ENCODE peak calls at places on chromosomes 6 and 20, in nine cellular contexts. K is right cardiac atrium, V is thoracic aorta, P is neuronal stem cell, G is Karpas-422, W is OCI-LY7, D is uterus, Z is tibial nerve, I is colonic mucosa. B is an unnamed sample.

GRCh38 chr6:35603326-35604202 is 85.2 kb downstream of the FKBP5 start:
- DNase-seq in P (no peak), V (no peak), I (no peak), D (no peak), K (no peak), Z (no peak), G (no peak), W (no peak), B (no peak)

GRCh38 chr6:53486679-53487078 is 58.2 kb downstream of the GCLC start:
- DNase-seq in Z (no peak), G (no peak), I (no peak), K (no peak), V (no peak), P (no peak), D (no peak), W (no peak), B (no peak)

GRCh38 chr6:41182069-41183034 is 18.6 kb downstream of the TREML2 start:
- DNase-seq in W (peak; percentile 80), V (no peak), Z (no peak), G (peak; percentile 88), P (peak; percentile 24), I (peak; percentile 35), D (no peak), K (no peak), B (no peak)

GRCh38 chr20:4130404-4131189 is 115.2 kb upstream of the RNF24 start:
- DNase-seq in I (no peak), W (no peak), P (no peak), Z (no peak), K (no peak), V (no peak), D (no peak), G (no peak), B (no peak)

GRCh38 chr20:38961530-38962043 is 557 bp upstream of the DHX35 start:
- DNase-seq in P (no peak), K (no peak), Z (no peak), G (peak; percentile 75), V (no peak), W (peak; percentile 27), D (no peak), I (no peak), B (no peak)

GRCh38 chr20:38770546-38770945 is 22.3 kb downstream of the ACTR5 start:
- DNase-seq in W (no peak), K (no peak), D (no peak), P (no peak), G (no peak), I (no peak), V (no peak), Z (no peak), B (no peak)

GRCh38 chr6:49540614-49541013 is 9.9 kb upstream of the C6orf141 start:
- DNase-seq in K (no peak), P (no peak), I (no peak), W (no peak), G (no peak), Z (no peak), D (no peak), V (no peak), B (no peak)

GRCh38 chr6:129667621-129668020 is 42.4 kb downstream of the ARHGAP18 start:
- DNase-seq in W (no peak), V (no peak), D (no peak), I (no peak), G (no peak), Z (no peak), P (no peak), K (no peak), B (no peak)

GRCh38 chr6:154352898-154353585 is 3.6 kb downstream of the IPCEF1 start:
- DNase-seq in K (no peak), Z (no peak), W (no peak), P (no peak), I (no peak), D (no peak), G (no peak), V (no peak), B (no peak)

GRCh38 chr6:137051790-137052472 is 7.2 kb upstream of the IL20RA start:
- DNase-seq in D (no peak), W (no peak), I (no peak), G (no peak), K (no peak), V (no peak), P (no peak), Z (no peak), B (no peak)

GRCh38 chr20:2658414-2659354 is 5.3 kb downstream of the IDH3B start:
- DNase-seq in K (no peak), I (no peak), W (no peak), D (no peak), G (peak; percentile 75), P (no peak), V (no peak), Z (no peak), B (no peak)

GRCh38 chr6:102197211-102197610 is 803.7 kb downstream of the GRIK2 start:
- DNase-seq in I (no peak), G (no peak), D (no peak), Z (no peak), W (peak; percentile 2), V (no peak), P (no peak), K (no peak), B (no peak)

GRCh38 chr20:10040070-10040970 is 5.5 kb downstream of the ANKEF1 start:
- DNase-seq in K (no peak), G (no peak), V (no peak), I (no peak), W (no peak), Z (no peak), P (no peak), D (no peak), B (no peak)

DNA sequence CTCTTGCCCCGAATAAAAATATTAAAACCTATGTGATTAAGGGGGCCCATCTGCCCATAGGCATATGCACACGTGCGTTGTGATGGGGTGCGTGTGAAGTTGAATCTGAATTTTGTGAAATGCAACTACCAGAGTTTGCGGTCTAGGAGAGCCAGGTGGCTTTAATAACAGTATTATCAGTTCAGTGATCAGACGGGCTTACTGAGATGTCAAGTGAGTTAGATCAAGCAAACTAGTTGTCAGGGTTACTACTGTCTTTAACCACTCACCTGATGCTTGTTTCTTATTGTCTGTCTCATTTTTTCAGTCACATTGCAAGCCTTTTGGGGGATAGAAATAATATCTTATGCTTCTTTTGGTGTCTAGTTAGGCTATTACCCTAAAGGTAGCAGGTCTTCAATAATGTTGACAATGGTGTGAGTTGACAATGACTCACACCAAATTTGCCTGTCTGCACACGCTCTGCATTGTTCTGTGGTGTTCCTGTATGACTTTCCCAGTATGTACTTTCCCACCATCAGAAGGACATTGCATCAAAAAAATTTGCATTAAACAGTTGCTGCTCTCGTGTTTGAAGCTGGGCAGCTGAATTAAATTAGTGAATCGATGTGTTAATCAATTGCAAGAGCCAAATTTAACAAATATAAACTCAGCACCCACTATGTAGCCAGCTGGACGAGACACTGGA is 103.1 kb upstream of the NAA20 start:
- DNase-seq in G (no peak), W (no peak), D (no peak), V (no peak), P (no peak), I (no peak), K (no peak), Z (no peak), B (no peak)
- H3K27ac ChIP-seq in G (no peak overlapping the region), W (no peak overlapping the region), D (no peak overlapping the region), V (peak overlapping the region; percentile 22), P (no peak overlapping the region), I (no peak overlapping the region), K (no peak overlapping the region), Z (no peak overlapping the region), B (no peak overlapping the region)

DNA sequence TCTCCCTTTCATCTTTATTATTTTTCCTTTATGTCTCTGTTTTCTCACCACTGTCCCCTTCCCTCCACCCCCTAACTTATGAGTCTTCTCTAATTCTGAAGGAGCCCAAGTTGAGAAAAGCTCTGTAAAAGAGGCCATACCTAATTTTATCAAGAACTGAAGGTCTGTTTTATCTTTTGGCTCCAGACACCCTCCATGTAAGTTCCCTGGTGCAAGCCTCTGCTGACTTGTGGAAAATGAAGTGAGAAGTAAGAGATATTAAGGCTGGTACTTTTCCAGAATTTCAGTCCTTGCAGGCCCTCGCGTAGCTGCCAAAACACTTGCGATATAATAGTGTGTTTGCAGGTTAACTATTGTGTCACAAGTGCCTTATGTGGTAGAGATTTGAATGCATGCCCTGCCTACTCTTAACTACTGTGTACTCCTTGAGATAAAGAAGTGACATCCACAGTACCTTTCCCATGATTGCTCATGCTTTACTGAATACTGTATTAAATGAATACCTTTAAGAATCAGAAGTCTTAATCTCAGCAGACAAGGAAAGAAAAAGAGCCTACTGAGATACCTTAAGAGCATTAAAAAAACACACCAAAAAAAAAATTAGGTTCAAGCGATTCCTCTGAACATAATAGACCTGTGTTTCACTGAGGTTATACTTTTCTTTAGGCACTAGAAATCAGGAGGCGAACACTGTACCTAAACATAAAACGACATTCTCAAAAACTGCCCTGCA is 143.6 kb upstream of the ZNF184 start:
- DNase-seq in Z (no peak), V (no peak), D (no peak), W (no peak), P (no peak), I (no peak), G (no peak), K (no peak), B (no peak)
- H3K4me3 ChIP-seq in Z (peak overlapping the region; percentile 39), V (peak overlapping the region; percentile 63), D (peak overlapping the region; percentile 35), W (peak overlapping the region; percentile 21), P (no peak overlapping the region), I (no peak overlapping the region), G (no peak overlapping the region), K (peak overlapping the region; percentile 36), B (no peak overlapping the region)

GRCh38 chr20:51446656-51447055 is 95.9 kb downstream of the NFATC2 start:
- DNase-seq in I (peak; percentile 39), K (no peak), D (peak; percentile 69), V (no peak), G (no peak), Z (no peak), P (no peak), W (no peak), B (no peak)

GRCh38 chr20:51445591-51445990 is 96.9 kb downstream of the NFATC2 start:
- DNase-seq in V (no peak), I (no peak), P (no peak), K (no peak), D (no peak), Z (no peak), W (no peak), G (peak; percentile 58), B (no peak)

GRCh38 chr20:51447097-51447764 is 95.3 kb downstream of the NFATC2 start:
- DNase-seq in D (peak; percentile 93), V (peak; percentile 60), W (no peak), G (no peak), Z (peak; percentile 57), P (peak; percentile 35), K (peak; percentile 74), I (peak; percentile 40), B (peak; percentile 66)

GRCh38 chr20:51444922-51445438 is 97.5 kb downstream of the NFATC2 start:
- DNase-seq in I (no peak), D (no peak), P (no peak), Z (no peak), G (no peak), K (no peak), V (no peak), W (no peak), B (no peak)

GRCh38 chr20:51446230-51446629 is 96.3 kb downstream of the NFATC2 start:
- DNase-seq in V (no peak), G (no peak), D (no peak), P (no peak), W (no peak), I (no peak), K (no peak), Z (no peak), B (no peak)
- H3K4me1 ChIP-seq in V (peaks cover 30% of the 10 kb centered on the region), G (peaks cover 66% of the 10 kb centered on the region), D (peaks cover 29% of the 10 kb centered on the region), P (peaks cover 13% of the 10 kb centered on the region), W (peaks cover 1% of the 10 kb centered on the region), I (no peaks in the 10 kb centered on the region), K (peaks cover 7% of the 10 kb centered on the region), Z (no peaks in the 10 kb centered on the region), B (peaks cover 29% of the 10 kb centered on the region)

GRCh38 chr6:144482142-144482541 is 197.0 kb downstream of the UTRN start:
- DNase-seq in P (peak; percentile 39), K (peak; percentile 81), G (peak; percentile 90), V (peak; percentile 18), W (peak; percentile 75), I (peak; percentile 82), D (peak; percentile 84), Z (peak; percentile 90), B (peak; percentile 72)
- H3K27ac ChIP-seq in P (no peak overlapping the region), K (no peak overlapping the region), G (no peak overlapping the region), V (no peak overlapping the region), W (no peak overlapping the region), I (no peak overlapping the region), D (no peak overlapping the region), Z (no peak overlapping the region), B (no peak overlapping the region)